ENCODE peak calls at places on chromosomes 13 and 19, in seven cellular contexts. G is gastrocnemius medialis; J is OCI-LY7; O is OCI-M1; L is stimulated activated CD4-positive, alpha-beta T cell treated with anti-CD3 and anti-CD28 coated beads, Interleukin-1b, Interleukin-23, amount 100 ng/mL, for 48 hours; X is iPS-NIHi11; T is mesenteric fat pad. Y is an unnamed sample.
A peak's percentile ranks its signal among the peaks of the same experiment; 100 is the strongest.

GRCh38 chr19:15184776-15185175 is 16.0 kb downstream of the NOTCH3 start:
- DNase-seq in X (no peak), L (no peak), T (no peak), J (no peak), G (no peak), O (no peak), Y (no peak)

GRCh38 chr13:42367836-42368235 is 95.9 kb downstream of the AKAP11 start:
- DNase-seq in L (no peak), T (no peak), X (no peak), J (no peak), O (peak; percentile 82), G (no peak), Y (no peak)

GRCh38 chr13:111031531-111031961 is 83.6 kb upstream of the ARHGEF7 start:
- DNase-seq in L (peak; percentile 12), X (no peak), J (no peak), G (peak; percentile 83), O (no peak), T (no peak), Y (no peak)

GRCh38 chr19:55070755-55071502 is 4.7 kb upstream of the EPS8L1 start:
- DNase-seq in O (peak; percentile 57), L (no peak), X (no peak), G (no peak), T (no peak), J (no peak), Y (no peak)

GRCh38 chr19:3849092-3849491 is 19.7 kb downstream of the ZFR2 start:
- DNase-seq in X (peak; percentile 77), O (peak; percentile 57), J (peak; percentile 39), G (no peak), L (peak; percentile 35), T (no peak), Y (peak; percentile 13)

GRCh38 chr19:8569066-8569761 is 8.0 kb downstream of the MYO1F start:
- DNase-seq in L (peak; percentile 56), X (peak; percentile 4), T (no peak), G (peak; percentile 41), O (peak; percentile 99), J (no peak), Y (no peak)

GRCh38 chr19:27770095-27770494 is 1442.9 kb downstream of the UQCRFS1 start:
- DNase-seq in J (no peak), L (no peak), X (no peak), T (no peak), O (no peak), G (no peak), Y (no peak)

GRCh38 chr19:39377373-39378362 is 13.2 kb downstream of the PAF1 start:
- DNase-seq in X (no peak), O (no peak), L (no peak), J (no peak), T (no peak), G (no peak), Y (no peak)

GRCh38 chr19:38734426-38735256 is 9.6 kb downstream of the CAPN12 start:
- DNase-seq in O (peak; percentile 38), G (no peak), T (no peak), J (peak; percentile 66), L (no peak), X (no peak), Y (peak; percentile 45)

GRCh38 chr19:14450876-14451275 is 17.8 kb downstream of the PKN1 start:
- DNase-seq in X (no peak), O (no peak), L (no peak), G (no peak), T (no peak), J (no peak), Y (no peak)